ENCODE peak calls at places on chromosomes 5 and 9, in four cellular contexts. H is mesendoderm, I is IMR-90, V is H1. K is an unnamed sample.

GRCh38 chr9:33517373-33517772 is 6.7 kb upstream of the ANKRD18B start:
- DNase-seq in H (peak), I (peak), V (no peak), K (no peak)

GRCh38 chr9:121649476-121650219 is 1.8 kb upstream of the DAB2IP start:
- DNase-seq in H (peak), I (no peak), V (no peak), K (no peak)

GRCh38 chr9:96038271-96038670 is 162.8 kb downstream of the ERCC6L2 start:
- DNase-seq in H (no peak), I (no peak), V (no peak), K (no peak)

GRCh38 chr9:128702949-128703615 is 779 bp downstream of the PKN3 start:
- DNase-seq in H (peak), I (no peak), V (peak), K (peak)

GRCh38 chr5:145479862-145480261 is 355.3 kb downstream of the PRELID2 start:
- DNase-seq in H (no peak), I (peak), V (no peak), K (no peak)

GRCh38 chr9:28056006-28056405 is 482.7 kb upstream of the C9orf72 start:
- DNase-seq in H (no peak), I (no peak), V (no peak), K (no peak)

GRCh38 chr5:134554319-134555222 is 29.1 kb downstream of the JADE2 start:
- DNase-seq in H (no peak), I (peak), V (no peak), K (no peak)

GRCh38 chr5:71757590-71758543 is 38.8 kb downstream of the CARTPT start:
- DNase-seq in H (peak), I (peak), V (peak), K (peak)

GRCh38 chr5:111070272-111071134 is 1.0 kb upstream of the TSLP start:
- DNase-seq in H (peak), I (no peak), V (peak), K (peak)
- H4K8ac ChIP-seq in H (no peak), I (peak), V (no peak), K (no peak)

DNA sequence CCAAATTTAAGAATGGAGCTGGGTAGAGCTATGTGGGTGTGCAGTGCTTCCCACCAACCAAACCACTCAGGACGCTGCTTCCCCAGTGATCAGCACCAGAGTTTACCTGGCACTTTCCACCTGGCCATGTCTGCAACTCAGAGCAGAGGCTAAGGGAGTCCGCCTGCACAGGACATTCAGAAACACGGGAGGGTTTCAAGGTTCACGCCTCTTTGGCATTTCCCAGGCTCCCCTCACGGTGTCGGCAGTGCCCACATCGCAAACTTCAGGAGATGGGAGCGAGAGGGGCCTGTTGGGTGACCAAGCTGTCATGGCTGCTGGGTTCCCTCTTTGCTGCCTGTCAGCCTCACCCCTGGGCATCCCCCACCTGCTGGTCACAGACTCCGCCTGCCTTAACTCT is 161.5 kb downstream of the NXNL2 start:
- DNase-seq in H (no peak), I (no peak), V (no peak), K (no peak)
- H4K5ac ChIP-seq in H (no peak), I (no peak), V (no peak), K (no peak)

GRCh38 chr5:58481066-58481676 is 10.1 kb upstream of the GAPT start:
- DNase-seq in H (no peak), I (no peak), V (no peak), K (no peak)
- H4K8ac ChIP-seq in H (no peak), I (no peak), V (no peak), K (no peak)

DNA sequence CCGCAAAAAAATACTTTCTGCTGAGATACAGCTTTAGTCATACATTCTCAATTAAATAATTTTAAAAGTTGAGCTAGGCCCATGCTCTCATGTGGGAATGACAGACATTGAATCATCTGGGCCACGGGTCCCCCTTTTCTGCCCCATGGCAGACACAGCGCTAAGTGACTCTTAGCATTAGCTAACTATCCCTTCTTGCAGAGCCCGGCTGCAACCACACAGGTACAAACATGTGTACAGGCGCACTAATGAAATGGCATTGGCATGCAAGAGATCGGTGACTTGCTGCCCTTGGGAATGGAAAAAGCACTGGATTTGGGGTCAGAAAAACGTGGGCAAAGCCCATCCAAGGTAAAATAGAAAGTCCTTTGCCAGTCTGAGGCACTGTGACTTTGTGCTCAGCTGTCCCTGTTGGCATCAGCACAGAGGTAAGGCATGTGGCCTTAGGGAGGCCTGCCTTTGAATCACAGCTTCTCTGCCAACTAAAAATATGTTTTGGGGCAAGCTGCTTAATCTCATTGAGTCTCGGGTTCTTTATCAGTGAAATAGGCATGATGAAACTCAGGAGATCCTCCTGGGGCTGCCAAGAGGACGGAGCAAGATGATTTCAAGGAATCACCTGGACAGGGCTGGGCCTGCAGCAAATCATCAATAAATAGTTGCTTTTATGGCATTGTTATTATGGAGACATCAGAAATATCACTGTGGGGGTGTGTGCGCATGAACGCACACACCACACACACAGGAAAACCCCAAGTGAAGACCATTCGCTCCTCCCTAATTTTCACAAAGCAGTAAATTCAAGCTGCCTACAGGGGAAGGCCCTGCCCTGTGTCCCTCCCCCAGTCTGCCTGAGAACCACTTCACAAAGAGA is 54.2 kb downstream of the WHRN start:
- DNase-seq in H (no peak), I (no peak), V (no peak), K (no peak)
- H4K5ac ChIP-seq in H (no peak), I (no peak), V (no peak), K (no peak)

GRCh38 chr5:173890195-173890951 is 2.2 kb downstream of the CPEB4 start:
- DNase-seq in H (peak), I (peak), V (no peak), K (peak)

GRCh38 chr5:173887610-173888472 is at the start of gene CPEB4:
- DNase-seq in H (peak), I (peak), V (peak), K (peak)

GRCh38 chr5:173891367-173891766 is 3.2 kb downstream of the CPEB4 start:
- DNase-seq in H (no peak), I (no peak), V (no peak), K (no peak)

GRCh38 chr5:173886157-173886556 is 2.0 kb upstream of the CPEB4 start:
- DNase-seq in H (no peak), I (no peak), V (no peak), K (no peak)

DNA sequence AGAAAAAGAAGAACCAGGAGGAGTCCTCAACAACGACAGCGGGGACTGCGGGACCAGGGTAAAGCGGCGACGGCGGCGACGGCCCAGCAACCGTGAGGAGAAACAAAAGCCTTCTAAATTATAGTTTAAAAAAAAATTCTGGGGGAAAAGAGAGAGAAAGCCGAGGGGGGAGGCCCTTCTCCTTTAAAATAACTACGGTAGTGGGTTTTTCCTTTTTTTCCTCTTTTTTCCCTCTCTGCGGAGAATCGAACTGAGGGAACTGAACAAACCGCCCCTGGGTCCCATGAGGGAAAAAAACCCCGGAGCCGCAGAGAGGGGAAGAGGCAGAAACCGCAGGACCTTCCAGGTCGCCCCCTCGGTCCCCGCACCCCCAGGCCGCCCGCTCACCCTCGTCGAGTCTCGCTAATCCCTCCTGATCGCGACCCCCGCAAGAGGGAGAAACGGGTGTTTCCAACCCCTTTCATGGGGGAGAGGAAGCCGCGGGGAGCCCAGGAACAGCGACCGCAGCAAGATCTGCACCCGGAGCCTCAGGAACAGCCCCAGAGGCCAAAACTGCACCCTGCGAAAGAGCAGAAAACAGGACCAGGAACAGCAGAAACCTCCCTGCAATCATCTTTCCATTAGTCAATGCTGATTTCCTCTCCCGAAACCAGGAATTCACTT is 455 bp downstream of the CPEB4 start:
- DNase-seq in H (peak), I (peak), V (no peak), K (no peak)
- H4K8ac ChIP-seq in H (no peak), I (no peak), V (no peak), K (no peak)

GRCh38 chr9:101443358-101443757 is 7.8 kb upstream of the ALDOB start:
- DNase-seq in H (peak), I (no peak), V (no peak), K (no peak)
- H4K5ac ChIP-seq in H (no peak), I (no peak), V (no peak), K (no peak)

DNA sequence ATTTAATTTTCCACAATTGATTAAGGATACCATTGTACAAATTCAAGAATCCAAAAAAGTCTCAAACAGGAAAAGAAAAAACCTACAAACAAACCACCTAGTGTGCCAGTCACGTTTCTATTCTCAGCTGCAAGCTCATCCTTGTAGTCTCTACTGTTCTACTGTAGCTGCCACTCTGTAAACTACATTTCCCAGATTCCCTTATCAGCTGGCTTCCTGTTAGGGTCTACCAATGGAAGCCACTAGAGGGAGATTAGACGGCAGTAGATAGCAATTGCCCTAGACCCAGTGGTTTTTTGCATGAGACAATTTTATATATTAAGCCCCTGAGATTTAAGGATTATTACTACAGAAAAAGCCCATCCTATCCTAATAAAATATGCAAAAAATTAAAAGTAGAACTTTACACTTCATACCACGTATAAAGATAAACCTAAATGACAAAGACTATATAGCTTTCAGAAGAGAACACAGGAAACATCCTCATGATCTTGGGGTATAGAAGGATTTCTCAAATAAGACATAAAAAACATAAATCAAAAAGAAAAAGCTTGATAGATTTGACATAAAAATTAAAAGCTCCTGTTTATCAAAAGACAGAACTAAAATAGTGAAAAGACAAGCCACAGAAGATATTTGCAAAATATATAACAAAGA is 37.4 kb downstream of the P4HA2 start:
- DNase-seq in H (peak), I (peak), V (no peak), K (peak)
- H4K8ac ChIP-seq in H (no peak), I (no peak), V (no peak), K (no peak)

DNA sequence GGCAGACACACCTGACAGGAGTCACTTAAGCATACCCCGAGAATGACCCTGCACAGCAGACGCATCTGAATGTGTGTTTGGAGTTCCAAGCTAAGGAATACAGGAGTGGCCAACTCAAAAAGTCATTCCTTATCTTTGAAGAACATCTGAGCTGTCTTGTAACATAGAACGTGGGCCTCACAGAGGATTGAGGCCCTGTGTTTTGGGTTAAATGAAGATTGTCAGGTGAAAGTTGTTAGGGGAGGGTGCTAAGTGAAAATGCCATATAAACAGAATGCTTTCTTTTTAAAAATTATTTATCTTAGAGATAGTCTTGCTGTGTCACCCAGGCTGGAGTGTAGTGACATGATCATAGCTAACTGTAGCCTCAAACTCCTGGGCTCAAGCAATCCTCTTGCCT is 100.9 kb downstream of the PIK3R1 start:
- DNase-seq in H (no peak), I (no peak), V (no peak), K (no peak)
- H4K5ac ChIP-seq in H (no peak), I (no peak), V (no peak), K (no peak)